ENCODE peak calls at places on chromosomes 3 and 15, in seven cellular contexts. V, S, C, Y, G, R and U are unnamed samples.

GRCh38 chr3:184603156-184604030 is 41.8 kb downstream of the EPHB3 start:
- DNase-seq in V (no peak), S (no peak), C (no peak), Y (no peak), G (no peak), R (no peak), U (no peak)

GRCh38 chr15:66603301-66604179 is 37.7 kb upstream of the LCTL start:
- DNase-seq in V (peak), S (no peak), C (peak), Y (peak), G (no peak), R (peak), U (no peak)

GRCh38 chr15:43218908-43219706 is 1.7 kb downstream of the EPB42 start:
- DNase-seq in V (no peak), S (no peak), C (no peak), Y (no peak), G (no peak), R (no peak), U (no peak)

GRCh38 chr3:157649511-157649910 is 146.3 kb upstream of the VEPH1 start:
- DNase-seq in V (no peak), S (no peak), C (no peak), Y (no peak), G (no peak), R (no peak), U (no peak)

GRCh38 chr3:5029715-5030114 is 50.5 kb downstream of the BHLHE40 start:
- DNase-seq in V (no peak), S (no peak), C (no peak), Y (no peak), G (no peak), R (no peak), U (no peak)

GRCh38 chr3:72095521-72095920 is 310.6 kb upstream of the PROK2 start:
- DNase-seq in V (no peak), S (no peak), C (no peak), Y (no peak), G (no peak), R (no peak), U (no peak)

GRCh38 chr15:74951006-74951405 is 5.6 kb downstream of the RPP25 start:
- DNase-seq in V (no peak), S (no peak), C (no peak), Y (no peak), G (no peak), R (no peak), U (no peak)

GRCh38 chr3:25091938-25092337 is 336.1 kb upstream of the RARB start:
- DNase-seq in V (no peak), S (no peak), C (no peak), Y (no peak), G (no peak), R (no peak), U (no peak)

GRCh38 chr3:139524841-139525538 is 14.6 kb downstream of the RBP1 start:
- DNase-seq in V (no peak), S (no peak), C (no peak), Y (no peak), G (no peak), R (no peak), U (no peak)

GRCh38 chr3:139526146-139526545 is 13.4 kb downstream of the RBP1 start:
- DNase-seq in V (no peak), S (no peak), C (no peak), Y (no peak), G (no peak), R (no peak), U (no peak)

GRCh38 chr15:94236638-94237037 is 5.3 kb downstream of the MCTP2 start:
- DNase-seq in V (no peak), S (no peak), C (no peak), Y (no peak), G (no peak), R (no peak), U (no peak)

GRCh38 chr3:161217496-161217895 is 3.6 kb upstream of the NMD3 start:
- DNase-seq in V (no peak), S (no peak), C (no peak), Y (no peak), G (no peak), R (peak), U (no peak)

GRCh38 chr3:98797905-98798304 is 34.8 kb downstream of the ST3GAL6 start:
- DNase-seq in V (no peak), S (no peak), C (no peak), Y (no peak), G (no peak), R (no peak), U (no peak)

GRCh38 chr3:17151598-17152373 is 267.0 kb downstream of the PLCL2 start:
- DNase-seq in V (peak), S (no peak), C (no peak), Y (no peak), G (no peak), R (no peak), U (no peak)

GRCh38 chr15:67050062-67050461 is 15.3 kb upstream of the SMAD3 start:
- DNase-seq in V (no peak), S (no peak), C (no peak), Y (no peak), G (no peak), R (no peak), U (no peak)

GRCh38 chr15:98650871-98651481 is 2.6 kb downstream of the IGF1R start:
- DNase-seq in V (peak), S (no peak), C (no peak), Y (no peak), G (no peak), R (no peak), U (no peak)

GRCh38 chr3:27059489-27059888 is 309.7 kb downstream of the NEK10 start:
- DNase-seq in V (no peak), S (no peak), C (no peak), Y (no peak), G (no peak), R (no peak), U (no peak)

GRCh38 chr3:141266797-141267555 is 35.4 kb downstream of the PXYLP1 start:
- DNase-seq in V (peak), S (no peak), C (no peak), Y (no peak), G (no peak), R (no peak), U (no peak)

GRCh38 chr3:48851407-48851806 is 3.7 kb upstream of the PRKAR2A start:
- DNase-seq in V (no peak), S (no peak), C (peak), Y (peak), G (no peak), R (no peak), U (no peak)

GRCh38 chr3:189773056-189773455 is 141.9 kb downstream of the TP63 start:
- DNase-seq in V (no peak), S (no peak), C (no peak), Y (peak), G (peak), R (no peak), U (peak)

GRCh38 chr3:108486910-108487309 is 23.5 kb downstream of the MYH15 start:
- DNase-seq in V (no peak), S (no peak), C (no peak), Y (no peak), G (no peak), R (no peak), U (no peak)

GRCh38 chr15:66825731-66826130 is 123.7 kb downstream of the SMAD6 start:
- DNase-seq in V (no peak), S (no peak), C (no peak), Y (no peak), G (no peak), R (no peak), U (no peak)

GRCh38 chr3:19891740-19892139 is 42.3 kb downstream of the EFHB start:
- DNase-seq in V (no peak), S (no peak), C (no peak), Y (no peak), G (no peak), R (no peak), U (no peak)

GRCh38 chr3:123244128-123244527 is 42.4 kb downstream of the SEC22A start:
- DNase-seq in V (peak), S (no peak), C (no peak), Y (no peak), G (no peak), R (no peak), U (no peak)

GRCh38 chr3:127141921-127142730 is 50.8 kb upstream of the PRR23E start:
- DNase-seq in V (no peak), S (no peak), C (no peak), Y (no peak), G (no peak), R (no peak), U (no peak)

GRCh38 chr3:158097571-158098553 is 8.4 kb downstream of the SHOX2 start:
- DNase-seq in V (peak), S (no peak), C (no peak), Y (no peak), G (no peak), R (no peak), U (no peak)

GRCh38 chr3:49469037-49469875 is 811 bp upstream of the DAG1 start:
- DNase-seq in V (no peak), S (peak), C (no peak), Y (no peak), G (peak), R (no peak), U (peak)

GRCh38 chr3:80770106-80771079 is 991.1 kb downstream of the GBE1 start:
- DNase-seq in V (no peak), S (no peak), C (no peak), Y (no peak), G (no peak), R (no peak), U (no peak)

GRCh38 chr15:33846862-33847261 is 121.4 kb upstream of the CHRM5 start:
- DNase-seq in V (no peak), S (no peak), C (no peak), Y (no peak), G (no peak), R (no peak), U (no peak)